ENCODE peak calls at places on chromosomes 4 and X, in four cellular contexts. One of them, this sample, is unnamed.

GRCh38 chr4:113844369-113844768 is 82.8 kb upstream of the CAMK2D start:
- DNase-seq in colonic mucosa: no peak
- DNase-seq in omental fat pad: no peak
- DNase-seq in PC-9: no peak
- DNase-seq in this sample: no peak

GRCh38 chr4:15729910-15730533 is 27.2 kb downstream of the BST1 start:
- DNase-seq in PC-9: peak
- DNase-seq in omental fat pad: no peak
- DNase-seq in colonic mucosa: peak
- DNase-seq in this sample: peak

GRCh38 chrX:53950130-53950733 is 94.0 kb downstream of the PHF8 start:
- DNase-seq in PC-9: no peak
- DNase-seq in omental fat pad: no peak
- DNase-seq in colonic mucosa: no peak
- DNase-seq in this sample: no peak

GRCh38 chr4:69823481-69824186 is 36.3 kb downstream of the SULT1E1 start:
- DNase-seq in omental fat pad: no peak
- DNase-seq in PC-9: no peak
- DNase-seq in colonic mucosa: peak
- DNase-seq in this sample: peak

GRCh38 chr4:124934921-124935320 is 222.4 kb upstream of the ANKRD50 start:
- DNase-seq in colonic mucosa: no peak
- DNase-seq in PC-9: no peak
- DNase-seq in omental fat pad: no peak
- DNase-seq in this sample: no peak

GRCh38 chr4:139887962-139888735 is 222.5 kb downstream of the MGST2 start:
- DNase-seq in colonic mucosa: no peak
- DNase-seq in PC-9: no peak
- DNase-seq in omental fat pad: no peak
- DNase-seq in this sample: no peak

GRCh38 chr4:62522273-62522672 is 1322.1 kb downstream of the ADGRL3 start:
- DNase-seq in colonic mucosa: no peak
- DNase-seq in omental fat pad: no peak
- DNase-seq in PC-9: no peak
- DNase-seq in this sample: no peak

GRCh38 chr4:113504422-113504821 is 257.1 kb downstream of the CAMK2D start:
- DNase-seq in omental fat pad: no peak
- DNase-seq in colonic mucosa: no peak
- DNase-seq in PC-9: no peak
- DNase-seq in this sample: no peak

This sample was measured in HepG2.